ENCODE peak calls at places on chromosomes 7 and 10, in seven cellular contexts. X is kidney, I is testis, H is tibial artery, A is BJ, E is Panc1, U is Peyer's patch. J is an unnamed sample.
A peak's percentile ranks its signal among the peaks of the same experiment; 100 is the strongest.

GRCh38 chr10:132526676-132527075 is 10.9 kb upstream of the INPP5A start:
- DNase-seq in X (peak; percentile 41), I (no peak), H (peak; percentile 11), A (peak; percentile 93), E (no peak), U (no peak), J (peak; percentile 76)

GRCh38 chr10:69349542-69349888 is 67.2 kb downstream of the TACR2 start:
- DNase-seq in X (no peak), I (no peak), H (no peak), A (no peak), E (no peak), U (no peak), J (no peak)

GRCh38 chr10:96442017-96442643 is 71.6 kb downstream of the TLL2 start:
- DNase-seq in X (no peak), I (no peak), H (no peak), A (no peak), E (no peak), U (no peak), J (no peak)

GRCh38 chr7:142750321-142750938 is 1.2 kb downstream of the PRSS1 start:
- DNase-seq in X (no peak), I (no peak), H (no peak), A (no peak), E (no peak), U (no peak), J (no peak)

GRCh38 chr10:70558871-70559810 is 43.4 kb downstream of the PRF1 start:
- DNase-seq in X (peak; percentile 59), I (peak; percentile 90), H (no peak), A (no peak), E (no peak), U (peak; percentile 64), J (peak; percentile 63)

GRCh38 chr10:62380002-62380401 is 5.8 kb downstream of the ZNF365 start:
- DNase-seq in X (no peak), I (no peak), H (no peak), A (peak; percentile 35), E (peak; percentile 85), U (no peak), J (peak; percentile 75)

GRCh38 chr7:106031271-106032029 is 68.4 kb downstream of the CDHR3 start:
- DNase-seq in X (no peak), I (peak; percentile 40), H (no peak), A (no peak), E (no peak), U (no peak), J (no peak)

GRCh38 chr7:76201732-76202665 is at the start of gene SRRM3:
- DNase-seq in X (peak; percentile 91), I (peak; percentile 86), H (peak; percentile 52), A (no peak), E (no peak), U (peak; percentile 82), J (peak; percentile 67)

GRCh38 chr7:47327306-47327697 is 254.6 kb downstream of the TNS3 start:
- DNase-seq in X (peak; percentile 64), I (peak; percentile 36), H (no peak), A (no peak), E (no peak), U (no peak), J (peak; percentile 31)

GRCh38 chr7:100545636-100546128 is 6.7 kb downstream of the AGFG2 start:
- DNase-seq in X (peak; percentile 86), I (peak; percentile 84), H (peak; percentile 78), A (peak; percentile 40), E (peak; percentile 88), U (no peak), J (peak; percentile 91)

GRCh38 chr10:62992145-62992721 is 140.9 kb upstream of the NRBF2 start:
- DNase-seq in X (no peak), I (no peak), H (no peak), A (no peak), E (no peak), U (no peak), J (peak; percentile 83)

GRCh38 chr10:132518572-132519381 is 18.8 kb upstream of the INPP5A start:
- DNase-seq in X (peak; percentile 93), I (peak; percentile 82), H (peak; percentile 17), A (no peak), E (no peak), U (peak; percentile 90), J (no peak)

GRCh38 chr10:66505003-66505707 is 420.7 kb upstream of the LRRTM3 start:
- DNase-seq in X (no peak), I (no peak), H (no peak), A (no peak), E (no peak), U (no peak), J (no peak)

GRCh38 chr7:27198871-27199801 is 755 bp downstream of the HOXA13 start:
- DNase-seq in X (peak; percentile 78), I (no peak), H (no peak), A (no peak), E (no peak), U (peak; percentile 56), J (no peak)

GRCh38 chr10:13502384-13502783 is 26.4 kb downstream of the BEND7 start:
- DNase-seq in X (no peak), I (no peak), H (no peak), A (no peak), E (no peak), U (no peak), J (no peak)

GRCh38 chr10:28215930-28216329 is 86.9 kb downstream of the MPP7 start:
- DNase-seq in X (no peak), I (no peak), H (no peak), A (no peak), E (no peak), U (no peak), J (no peak)

GRCh38 chr10:7610651-7611389 is 55.9 kb downstream of the ITIH5 start:
- DNase-seq in X (no peak), I (no peak), H (peak; percentile 47), A (peak; percentile 96), E (no peak), U (no peak), J (peak; percentile 84)

GRCh38 chr10:110893559-110894179 is 21.9 kb downstream of the PDCD4 start:
- DNase-seq in X (no peak), I (no peak), H (no peak), A (no peak), E (no peak), U (no peak), J (peak; percentile 64)

GRCh38 chr10:15167411-15168295 is 840 bp downstream of the NMT2 start:
- DNase-seq in X (peak; percentile 90), I (peak; percentile 66), H (peak; percentile 46), A (no peak), E (no peak), U (peak; percentile 73), J (peak; percentile 67)
- TF ChIP-seq CTCF in X (peak; percentile 19), I (peak; percentile 15), H (peak; percentile 53), A (peak; percentile 66), E (no peak), U (peak; percentile 55), J (peak; percentile 38)

GRCh38 chr10:102648889-102649752 is 4.8 kb downstream of the TRIM8 start:
- DNase-seq in X (peak; percentile 74), I (no peak), H (no peak), A (no peak), E (no peak), U (peak; percentile 68), J (no peak)

GRCh38 chr10:102648269-102648888 is 4.1 kb downstream of the TRIM8 start:
- DNase-seq in X (peak; percentile 63), I (no peak), H (no peak), A (no peak), E (no peak), U (no peak), J (no peak)

GRCh38 chr10:102651455-102652169 is 7.3 kb downstream of the TRIM8 start:
- DNase-seq in X (peak; percentile 78), I (no peak), H (no peak), A (no peak), E (no peak), U (no peak), J (no peak)

GRCh38 chr10:102650655-102651454 is 6.6 kb downstream of the TRIM8 start:
- DNase-seq in X (peak; percentile 82), I (no peak), H (no peak), A (no peak), E (no peak), U (no peak), J (no peak)

GRCh38 chr10:102649770-102650654 is 5.7 kb downstream of the TRIM8 start:
- DNase-seq in X (peak; percentile 75), I (no peak), H (no peak), A (no peak), E (no peak), U (no peak), J (no peak)
- H3K4me3 ChIP-seq in X (peak overlapping the region; percentile 97), I (no peak overlapping the region), H (no peak overlapping the region), A (no peak overlapping the region), E (no peak overlapping the region), U (no peak overlapping the region), J (no peak overlapping the region)

DNA sequence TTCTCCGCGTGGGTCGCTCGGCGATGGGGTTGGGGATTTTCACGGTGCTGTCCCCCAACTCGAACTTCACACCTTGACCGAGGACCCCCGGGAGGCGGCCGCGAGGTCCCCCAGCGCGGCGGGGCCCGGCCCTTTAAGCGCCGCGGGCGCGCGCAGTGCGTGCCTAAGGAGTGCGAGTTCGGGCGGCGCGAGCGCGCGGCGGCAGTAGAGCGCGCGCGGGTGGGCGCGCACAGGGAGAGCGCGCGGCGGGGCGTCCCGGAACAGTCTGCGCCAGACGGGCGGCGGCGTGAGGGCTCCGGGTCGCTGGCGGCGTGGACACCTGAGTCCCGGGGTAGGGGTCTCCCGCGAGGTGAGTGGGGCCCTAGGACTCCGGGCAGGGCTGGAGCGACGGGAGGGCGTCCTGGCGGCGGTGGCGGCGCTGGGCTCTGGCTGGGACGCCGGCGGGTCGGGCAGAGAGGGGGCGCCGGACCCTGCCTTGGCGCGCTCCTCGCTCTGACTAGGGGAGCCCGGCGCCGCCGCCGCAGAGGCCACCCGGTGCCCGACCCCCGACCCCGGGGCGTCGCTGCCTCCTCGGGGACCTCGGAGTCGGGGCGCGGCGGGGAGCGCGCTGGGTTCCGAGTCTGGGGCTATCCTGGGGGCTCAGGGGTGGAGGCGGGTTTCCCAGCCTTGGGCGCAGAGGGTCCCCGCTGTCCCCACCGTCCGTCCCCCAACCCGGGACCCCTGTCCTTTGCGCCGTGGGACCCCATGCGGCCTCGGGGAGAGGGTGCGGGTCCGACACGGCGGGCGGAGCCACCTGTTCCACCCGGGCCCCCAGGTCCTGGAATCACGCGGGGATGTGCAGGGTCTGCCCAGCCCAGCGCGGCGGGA is at the start of gene PROSER2:
- DNase-seq in X (peak; percentile 85), I (peak; percentile 73), H (no peak), A (no peak), E (no peak), U (peak; percentile 59), J (peak; percentile 41)
- TF ChIP-seq CTCF in X (no peak), I (no peak), H (no peak), A (no peak), E (peak; percentile 15), U (no peak), J (no peak)

GRCh38 chr7:1123721-1124120 is 35.8 kb downstream of the GPER1 start:
- DNase-seq in X (peak; percentile 93), I (peak; percentile 83), H (peak; percentile 89), A (no peak), E (no peak), U (no peak), J (peak; percentile 91)

GRCh38 chr7:1122832-1123501 is 35.1 kb downstream of the GPER1 start:
- DNase-seq in X (peak; percentile 80), I (no peak), H (no peak), A (no peak), E (no peak), U (no peak), J (no peak)

GRCh38 chr7:1124816-1125602 is 35.0 kb downstream of the ZFAND2A start:
- DNase-seq in X (peak; percentile 83), I (no peak), H (no peak), A (no peak), E (no peak), U (no peak), J (peak; percentile 57)

GRCh38 chr7:1125603-1125969 is 34.4 kb downstream of the ZFAND2A start:
- DNase-seq in X (peak; percentile 48), I (no peak), H (no peak), A (no peak), E (no peak), U (no peak), J (no peak)

GRCh38 chr7:1124164-1124563 is 35.8 kb downstream of the ZFAND2A start:
- DNase-seq in X (peak; percentile 70), I (no peak), H (no peak), A (no peak), E (no peak), U (no peak), J (peak; percentile 50)
- H3K4me3 ChIP-seq in X (peak overlapping the region; percentile 35), I (no peak overlapping the region), H (peak overlapping the region; percentile 38), A (no peak overlapping the region), E (no peak overlapping the region), U (no peak overlapping the region), J (peak overlapping the region; percentile 11)